ENCODE peak calls at places on chromosomes 3 and 15, in ten cellular contexts. One of them, this sample, is unnamed.

GRCh38 chr3:56783644-56784451 is 17.9 kb downstream of the ARHGEF3 start:
- DNase-seq in AG04449: peak
- DNase-seq in fibroblast of pulmonary artery: peak
- DNase-seq in GM13977: peak
- DNase-seq in left ventricle myocardium inferior: no peak
- DNase-seq in nephron progenitor cell: no peak
- DNase-seq in adrenal gland: peak
- DNase-seq in omental fat pad: no peak
- DNase-seq in HepG2: peak
- DNase-seq in sigmoid colon: peak
- DNase-seq in this sample: peak

GRCh38 chr3:15557511-15557946 is 36.0 kb upstream of the COLQ start:
- DNase-seq in omental fat pad: no peak
- DNase-seq in fibroblast of pulmonary artery: peak
- DNase-seq in GM13977: peak
- DNase-seq in AG04449: peak
- DNase-seq in left ventricle myocardium inferior: no peak
- DNase-seq in nephron progenitor cell: peak
- DNase-seq in adrenal gland: peak
- DNase-seq in HepG2: peak
- DNase-seq in sigmoid colon: no peak
- DNase-seq in this sample: peak

GRCh38 chr3:193114431-193115340 is 126.3 kb upstream of the PLAAT1 start:
- DNase-seq in adrenal gland: no peak
- DNase-seq in AG04449: no peak
- DNase-seq in nephron progenitor cell: no peak
- DNase-seq in GM13977: no peak
- DNase-seq in HepG2: no peak
- DNase-seq in left ventricle myocardium inferior: no peak
- DNase-seq in sigmoid colon: no peak
- DNase-seq in fibroblast of pulmonary artery: no peak
- DNase-seq in omental fat pad: no peak
- DNase-seq in this sample: no peak

GRCh38 chr3:176663819-176664218 is 533.5 kb downstream of the TBL1XR1 start:
- DNase-seq in HepG2: peak
- DNase-seq in fibroblast of pulmonary artery: peak
- DNase-seq in omental fat pad: no peak
- DNase-seq in left ventricle myocardium inferior: no peak
- DNase-seq in nephron progenitor cell: no peak
- DNase-seq in GM13977: no peak
- DNase-seq in adrenal gland: no peak
- DNase-seq in sigmoid colon: no peak
- DNase-seq in AG04449: peak
- DNase-seq in this sample: peak

GRCh38 chr3:157093096-157093495 is 66.9 kb downstream of the CCNL1 start:
- DNase-seq in sigmoid colon: no peak
- DNase-seq in AG04449: no peak
- DNase-seq in GM13977: peak
- DNase-seq in left ventricle myocardium inferior: no peak
- DNase-seq in nephron progenitor cell: no peak
- DNase-seq in HepG2: no peak
- DNase-seq in adrenal gland: no peak
- DNase-seq in omental fat pad: no peak
- DNase-seq in fibroblast of pulmonary artery: no peak
- DNase-seq in this sample: peak

GRCh38 chr3:123899300-123899865 is 15.3 kb upstream of the MYLK start:
- DNase-seq in GM13977: no peak
- DNase-seq in fibroblast of pulmonary artery: no peak
- DNase-seq in HepG2: no peak
- DNase-seq in left ventricle myocardium inferior: no peak
- DNase-seq in AG04449: no peak
- DNase-seq in adrenal gland: no peak
- DNase-seq in omental fat pad: no peak
- DNase-seq in sigmoid colon: no peak
- DNase-seq in nephron progenitor cell: no peak
- DNase-seq in this sample: no peak

GRCh38 chr3:111498022-111498421 is 44.0 kb upstream of the CD96 start:
- DNase-seq in GM13977: no peak
- DNase-seq in adrenal gland: no peak
- DNase-seq in fibroblast of pulmonary artery: no peak
- DNase-seq in sigmoid colon: no peak
- DNase-seq in left ventricle myocardium inferior: no peak
- DNase-seq in nephron progenitor cell: no peak
- DNase-seq in omental fat pad: no peak
- DNase-seq in AG04449: no peak
- DNase-seq in HepG2: no peak
- DNase-seq in this sample: no peak

GRCh38 chr3:172181936-172182708 is 142.7 kb downstream of the FNDC3B start:
- DNase-seq in HepG2: no peak
- DNase-seq in adrenal gland: no peak
- DNase-seq in left ventricle myocardium inferior: no peak
- DNase-seq in omental fat pad: no peak
- DNase-seq in fibroblast of pulmonary artery: peak
- DNase-seq in AG04449: no peak
- DNase-seq in nephron progenitor cell: no peak
- DNase-seq in sigmoid colon: no peak
- DNase-seq in GM13977: no peak
- DNase-seq in this sample: peak

GRCh38 chr3:115019900-115020299 is 127.2 kb downstream of the ZBTB20 start:
- DNase-seq in omental fat pad: no peak
- DNase-seq in GM13977: no peak
- DNase-seq in fibroblast of pulmonary artery: no peak
- DNase-seq in sigmoid colon: peak
- DNase-seq in nephron progenitor cell: no peak
- DNase-seq in left ventricle myocardium inferior: no peak
- DNase-seq in AG04449: no peak
- DNase-seq in HepG2: no peak
- DNase-seq in adrenal gland: no peak
- DNase-seq in this sample: peak

GRCh38 chr3:142210608-142211007 is 14.8 kb downstream of the GK5 start:
- DNase-seq in HepG2: no peak
- DNase-seq in sigmoid colon: no peak
- DNase-seq in nephron progenitor cell: no peak
- DNase-seq in left ventricle myocardium inferior: no peak
- DNase-seq in omental fat pad: no peak
- DNase-seq in GM13977: no peak
- DNase-seq in AG04449: no peak
- DNase-seq in fibroblast of pulmonary artery: peak
- DNase-seq in adrenal gland: no peak
- DNase-seq in this sample: no peak

GRCh38 chr3:142213298-142213697 is 12.1 kb downstream of the GK5 start:
- DNase-seq in sigmoid colon: peak
- DNase-seq in adrenal gland: peak
- DNase-seq in HepG2: no peak
- DNase-seq in nephron progenitor cell: no peak
- DNase-seq in fibroblast of pulmonary artery: peak
- DNase-seq in left ventricle myocardium inferior: no peak
- DNase-seq in AG04449: no peak
- DNase-seq in GM13977: no peak
- DNase-seq in omental fat pad: no peak
- DNase-seq in this sample: no peak

GRCh38 chr3:142209655-142210054 is 15.7 kb downstream of the GK5 start:
- DNase-seq in AG04449: peak
- DNase-seq in omental fat pad: no peak
- DNase-seq in HepG2: no peak
- DNase-seq in nephron progenitor cell: no peak
- DNase-seq in sigmoid colon: peak
- DNase-seq in adrenal gland: peak
- DNase-seq in GM13977: no peak
- DNase-seq in left ventricle myocardium inferior: no peak
- DNase-seq in fibroblast of pulmonary artery: peak
- DNase-seq in this sample: no peak

GRCh38 chr3:142210144-142210543 is 15.2 kb downstream of the GK5 start:
- DNase-seq in nephron progenitor cell: no peak
- DNase-seq in sigmoid colon: peak
- DNase-seq in HepG2: no peak
- DNase-seq in left ventricle myocardium inferior: no peak
- DNase-seq in GM13977: no peak
- DNase-seq in AG04449: no peak
- DNase-seq in omental fat pad: no peak
- DNase-seq in adrenal gland: no peak
- DNase-seq in fibroblast of pulmonary artery: peak
- DNase-seq in this sample: no peak

GRCh38 chr3:142211034-142211433 is 14.4 kb downstream of the GK5 start:
- DNase-seq in HepG2: no peak
- DNase-seq in left ventricle myocardium inferior: no peak
- DNase-seq in sigmoid colon: no peak
- DNase-seq in AG04449: no peak
- DNase-seq in omental fat pad: no peak
- DNase-seq in fibroblast of pulmonary artery: peak
- DNase-seq in nephron progenitor cell: no peak
- DNase-seq in adrenal gland: no peak
- DNase-seq in GM13977: no peak
- DNase-seq in this sample: peak
- TF ChIP-seq CTCF in HepG2: peak
- TF ChIP-seq CTCF in left ventricle myocardium inferior: peak
- TF ChIP-seq CTCF in sigmoid colon: no peak
- TF ChIP-seq CTCF in AG04449: no peak
- TF ChIP-seq CTCF in omental fat pad: no peak
- TF ChIP-seq CTCF in fibroblast of pulmonary artery: no peak
- TF ChIP-seq CTCF in nephron progenitor cell: peak
- TF ChIP-seq CTCF in adrenal gland: peak
- TF ChIP-seq CTCF in GM13977: peak
- TF ChIP-seq CTCF in this sample: peak

GRCh38 chr3:127064391-127065137 is 81.6 kb downstream of the PLXNA1 start:
- DNase-seq in omental fat pad: no peak
- DNase-seq in adrenal gland: no peak
- DNase-seq in nephron progenitor cell: no peak
- DNase-seq in sigmoid colon: peak
- DNase-seq in HepG2: no peak
- DNase-seq in left ventricle myocardium inferior: no peak
- DNase-seq in AG04449: peak
- DNase-seq in GM13977: no peak
- DNase-seq in fibroblast of pulmonary artery: peak
- DNase-seq in this sample: no peak

GRCh38 chr3:127063916-127064315 is 81.0 kb downstream of the PLXNA1 start:
- DNase-seq in fibroblast of pulmonary artery: no peak
- DNase-seq in adrenal gland: no peak
- DNase-seq in nephron progenitor cell: no peak
- DNase-seq in sigmoid colon: peak
- DNase-seq in omental fat pad: no peak
- DNase-seq in left ventricle myocardium inferior: no peak
- DNase-seq in AG04449: no peak
- DNase-seq in HepG2: no peak
- DNase-seq in GM13977: no peak
- DNase-seq in this sample: no peak

GRCh38 chr3:127065138-127065427 is 82.2 kb downstream of the PLXNA1 start:
- DNase-seq in HepG2: no peak
- DNase-seq in sigmoid colon: no peak
- DNase-seq in fibroblast of pulmonary artery: no peak
- DNase-seq in omental fat pad: no peak
- DNase-seq in AG04449: no peak
- DNase-seq in adrenal gland: no peak
- DNase-seq in nephron progenitor cell: no peak
- DNase-seq in GM13977: no peak
- DNase-seq in left ventricle myocardium inferior: no peak
- DNase-seq in this sample: no peak

GRCh38 chr3:127061641-127062040 is 78.7 kb downstream of the PLXNA1 start:
- DNase-seq in fibroblast of pulmonary artery: no peak
- DNase-seq in AG04449: no peak
- DNase-seq in adrenal gland: no peak
- DNase-seq in nephron progenitor cell: no peak
- DNase-seq in HepG2: no peak
- DNase-seq in GM13977: no peak
- DNase-seq in sigmoid colon: peak
- DNase-seq in omental fat pad: no peak
- DNase-seq in left ventricle myocardium inferior: no peak
- DNase-seq in this sample: no peak

GRCh38 chr3:127062926-127063325 is 80.0 kb downstream of the PLXNA1 start:
- DNase-seq in AG04449: no peak
- DNase-seq in GM13977: no peak
- DNase-seq in adrenal gland: no peak
- DNase-seq in fibroblast of pulmonary artery: no peak
- DNase-seq in HepG2: no peak
- DNase-seq in omental fat pad: no peak
- DNase-seq in left ventricle myocardium inferior: no peak
- DNase-seq in sigmoid colon: peak
- DNase-seq in nephron progenitor cell: no peak
- DNase-seq in this sample: no peak
- TF ChIP-seq CTCF in AG04449: no peak
- TF ChIP-seq CTCF in GM13977: no peak
- TF ChIP-seq CTCF in adrenal gland: no peak
- TF ChIP-seq CTCF in fibroblast of pulmonary artery: no peak
- TF ChIP-seq CTCF in HepG2: no peak
- TF ChIP-seq CTCF in omental fat pad: no peak
- TF ChIP-seq CTCF in left ventricle myocardium inferior: no peak
- TF ChIP-seq CTCF in sigmoid colon: no peak
- TF ChIP-seq CTCF in nephron progenitor cell: no peak
- TF ChIP-seq CTCF in this sample: no peak

DNA sequence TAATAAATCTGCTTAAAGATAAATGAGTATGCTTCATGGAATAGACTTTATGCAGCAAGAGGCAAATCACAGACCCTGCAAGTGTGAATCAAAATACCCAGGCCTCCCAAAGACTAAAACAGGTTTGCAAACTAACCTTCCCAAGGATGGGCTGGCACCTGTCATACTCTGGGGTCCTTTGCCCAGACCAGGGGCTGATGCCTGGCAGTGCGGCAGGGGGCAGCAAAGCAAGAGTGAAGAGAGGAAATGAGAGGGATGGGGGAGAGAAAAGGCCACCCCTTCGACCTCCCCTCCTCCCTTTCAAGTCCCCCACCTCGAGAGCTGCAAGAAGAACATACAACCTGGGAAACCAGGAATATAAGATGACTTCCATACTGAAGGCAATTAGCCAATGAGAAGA is 31.8 kb downstream of the XXYLT1 start:
- DNase-seq in left ventricle myocardium inferior: no peak
- DNase-seq in AG04449: no peak
- DNase-seq in adrenal gland: peak
- DNase-seq in fibroblast of pulmonary artery: no peak
- DNase-seq in sigmoid colon: no peak
- DNase-seq in omental fat pad: no peak
- DNase-seq in GM13977: no peak
- DNase-seq in HepG2: no peak
- DNase-seq in nephron progenitor cell: no peak
- DNase-seq in this sample: no peak
- TF ChIP-seq CTCF in left ventricle myocardium inferior: no peak
- TF ChIP-seq CTCF in AG04449: peak
- TF ChIP-seq CTCF in adrenal gland: no peak
- TF ChIP-seq CTCF in fibroblast of pulmonary artery: no peak
- TF ChIP-seq CTCF in sigmoid colon: no peak
- TF ChIP-seq CTCF in omental fat pad: no peak
- TF ChIP-seq CTCF in GM13977: no peak
- TF ChIP-seq CTCF in HepG2: no peak
- TF ChIP-seq CTCF in nephron progenitor cell: no peak
- TF ChIP-seq CTCF in this sample: no peak

DNA sequence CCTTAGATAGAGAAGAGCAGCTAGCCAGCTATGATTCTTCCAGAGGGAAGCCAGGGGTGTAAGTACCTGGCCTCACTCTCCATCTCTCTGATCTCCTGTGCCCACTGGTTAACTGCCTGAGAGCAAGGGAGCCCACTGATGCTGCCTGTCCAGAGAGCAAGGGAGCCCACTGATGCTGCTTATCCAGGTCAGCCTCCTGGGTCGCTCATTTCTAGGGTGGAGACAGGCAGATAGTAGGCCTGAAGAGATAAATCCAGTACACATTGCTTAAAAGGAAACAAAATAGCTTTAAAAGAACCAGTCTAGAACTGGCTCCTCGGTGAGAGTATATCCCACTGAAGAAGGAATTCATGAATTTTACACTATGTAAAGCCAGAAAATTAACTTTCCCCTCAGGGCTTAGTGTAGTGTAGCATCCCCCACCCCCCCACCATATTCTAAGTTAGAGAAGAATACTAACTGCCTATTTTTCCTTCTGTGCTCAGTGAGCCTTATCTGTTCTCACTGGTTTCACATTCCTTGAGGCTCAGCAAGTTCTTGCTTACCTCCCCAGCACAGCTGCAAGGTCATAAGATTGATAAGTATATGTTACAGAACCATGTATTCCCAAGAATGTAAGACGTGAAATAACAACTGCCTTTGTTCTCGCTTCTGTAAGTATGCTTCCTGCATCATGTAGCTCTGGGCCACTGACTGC is 30.5 kb upstream of the NOX5 start:
- DNase-seq in omental fat pad: no peak
- DNase-seq in fibroblast of pulmonary artery: peak
- DNase-seq in nephron progenitor cell: no peak
- DNase-seq in sigmoid colon: no peak
- DNase-seq in AG04449: no peak
- DNase-seq in HepG2: no peak
- DNase-seq in left ventricle myocardium inferior: no peak
- DNase-seq in GM13977: no peak
- DNase-seq in adrenal gland: no peak
- DNase-seq in this sample: no peak
- TF ChIP-seq CTCF in omental fat pad: no peak
- TF ChIP-seq CTCF in fibroblast of pulmonary artery: no peak
- TF ChIP-seq CTCF in nephron progenitor cell: no peak
- TF ChIP-seq CTCF in sigmoid colon: no peak
- TF ChIP-seq CTCF in AG04449: no peak
- TF ChIP-seq CTCF in HepG2: no peak
- TF ChIP-seq CTCF in left ventricle myocardium inferior: no peak
- TF ChIP-seq CTCF in GM13977: no peak
- TF ChIP-seq CTCF in adrenal gland: no peak
- TF ChIP-seq CTCF in this sample: no peak